ENCODE peak calls at places on chromosomes 6 and 20, in ten cellular contexts. W, D, M, V, S, B, J, E, A and I are unnamed samples.

GRCh38 chr6:26187981-26188635 is 100.9 kb downstream of the HFE start:
- DNase-seq in W (no peak), D (peak), M (no peak), V (no peak), S (no peak), B (no peak), J (no peak), E (peak), A (no peak), I (no peak)

GRCh38 chr6:168201799-168202198 is 117.8 kb downstream of the DACT2 start:
- DNase-seq in W (no peak), D (no peak), M (no peak), V (no peak), S (no peak), B (no peak), J (no peak), E (no peak), A (no peak), I (no peak)

GRCh38 chr6:54070025-54070424 is 41.2 kb upstream of the MLIP start:
- DNase-seq in W (no peak), D (no peak), M (no peak), V (no peak), S (no peak), B (no peak), J (no peak), E (no peak), A (no peak), I (no peak)

GRCh38 chr20:25750765-25751696 is 54.4 kb upstream of the ZNF337 start:
- DNase-seq in W (peak), D (peak), M (no peak), V (no peak), S (peak), B (peak), J (no peak), E (peak), A (peak), I (no peak)

GRCh38 chr6:160365117-160365516 is 16.9 kb downstream of the SLC22A3 start:
- DNase-seq in W (no peak), D (no peak), M (no peak), V (no peak), S (no peak), B (no peak), J (no peak), E (no peak), A (no peak), I (no peak)

GRCh38 chr20:50423758-50424157 is 86.4 kb upstream of the PTPN1 start:
- DNase-seq in W (no peak), D (no peak), M (no peak), V (no peak), S (no peak), B (no peak), J (no peak), E (no peak), A (no peak), I (no peak)

GRCh38 chr20:31990958-31991705 is 19.1 kb upstream of the CCM2L start:
- DNase-seq in W (no peak), D (no peak), M (no peak), V (no peak), S (no peak), B (no peak), J (no peak), E (no peak), A (no peak), I (no peak)

GRCh38 chr6:113277111-113277510 is 580.0 kb upstream of the MARCKS start:
- DNase-seq in W (no peak), D (no peak), M (no peak), V (no peak), S (no peak), B (no peak), J (no peak), E (no peak), A (no peak), I (no peak)

GRCh38 chr6:170073846-170074245 is 217.0 kb downstream of the DLL1 start:
- DNase-seq in W (no peak), D (no peak), M (no peak), V (no peak), S (no peak), B (no peak), J (no peak), E (peak), A (no peak), I (no peak)

GRCh38 chr20:5727018-5727515 is 23.1 kb upstream of the SHLD1 start:
- DNase-seq in W (no peak), D (no peak), M (no peak), V (no peak), S (no peak), B (no peak), J (no peak), E (no peak), A (no peak), I (no peak)

GRCh38 chr6:151962246-151962846 is 154.9 kb downstream of the ESR1 start:
- DNase-seq in W (no peak), D (no peak), M (no peak), V (peak), S (no peak), B (no peak), J (no peak), E (no peak), A (no peak), I (no peak)

GRCh38 chr20:53547664-53548239 is 45.9 kb downstream of the ZNF217 start:
- DNase-seq in W (no peak), D (no peak), M (no peak), V (peak), S (no peak), B (no peak), J (peak), E (peak), A (no peak), I (peak)

GRCh38 chr20:34165246-34165645 is 53.2 kb upstream of the EIF2S2 start:
- DNase-seq in W (no peak), D (no peak), M (no peak), V (no peak), S (no peak), B (no peak), J (no peak), E (no peak), A (no peak), I (no peak)

GRCh38 chr6:139765825-139766285 is 391.4 kb upstream of the CITED2 start:
- DNase-seq in W (no peak), D (no peak), M (no peak), V (no peak), S (no peak), B (no peak), J (no peak), E (no peak), A (no peak), I (no peak)

GRCh38 chr20:3071610-3072529 is at the start of gene OXT:
- DNase-seq in W (peak), D (peak), M (no peak), V (no peak), S (peak), B (peak), J (peak), E (peak), A (peak), I (no peak)

GRCh38 chr6:11918021-11918738 is 93.9 kb upstream of the HIVEP1 start:
- DNase-seq in W (no peak), D (no peak), M (no peak), V (no peak), S (no peak), B (no peak), J (no peak), E (no peak), A (peak), I (no peak)

GRCh38 chr20:45407783-45408645 is at the start of gene DBNDD2:
- DNase-seq in W (no peak), D (no peak), M (no peak), V (no peak), S (no peak), B (no peak), J (no peak), E (no peak), A (no peak), I (no peak)

GRCh38 chr6:153215242-153215641 is 84.2 kb upstream of the RGS17 start:
- DNase-seq in W (no peak), D (no peak), M (no peak), V (no peak), S (no peak), B (no peak), J (no peak), E (no peak), A (no peak), I (no peak)

GRCh38 chr6:141364232-141364631 is 768.5 kb upstream of the GJE1 start:
- DNase-seq in W (no peak), D (no peak), M (no peak), V (no peak), S (no peak), B (no peak), J (no peak), E (no peak), A (no peak), I (no peak)

GRCh38 chr6:136103763-136104311 is 146.3 kb downstream of the MTFR2 start:
- DNase-seq in W (no peak), D (no peak), M (no peak), V (no peak), S (no peak), B (no peak), J (peak), E (peak), A (peak), I (no peak)

GRCh38 chr20:584375-585301 is 25.5 kb downstream of the TCF15 start:
- DNase-seq in W (no peak), D (no peak), M (no peak), V (no peak), S (no peak), B (no peak), J (no peak), E (no peak), A (no peak), I (no peak)

GRCh38 chr20:57661201-57662027 is 41.2 kb upstream of the ZBP1 start:
- DNase-seq in W (no peak), D (no peak), M (no peak), V (no peak), S (no peak), B (no peak), J (peak), E (peak), A (no peak), I (no peak)

GRCh38 chr6:16334671-16335070 is 96.3 kb downstream of the GMPR start:
- DNase-seq in W (no peak), D (no peak), M (no peak), V (no peak), S (no peak), B (no peak), J (no peak), E (peak), A (no peak), I (no peak)

GRCh38 chr20:43102394-43102793 is 87.3 kb downstream of the PTPRT start:
- DNase-seq in W (no peak), D (no peak), M (no peak), V (no peak), S (no peak), B (no peak), J (peak), E (no peak), A (no peak), I (no peak)

GRCh38 chr6:14883921-14884320 is 361.9 kb upstream of the JARID2 start:
- DNase-seq in W (no peak), D (no peak), M (no peak), V (no peak), S (no peak), B (no peak), J (no peak), E (no peak), A (no peak), I (no peak)

GRCh38 chr20:48701702-48702101 is 126.1 kb downstream of the PREX1 start:
- DNase-seq in W (no peak), D (no peak), M (no peak), V (no peak), S (no peak), B (no peak), J (no peak), E (no peak), A (no peak), I (no peak)